ENCODE peak calls at places on chromosome 14, in six cellular contexts. E, F, C, S, T and O are unnamed samples.

GRCh38 chr14:100543471-100544455 is 43.5 kb downstream of the BEGAIN start:
- DNase-seq in C (no peak), F (no peak), E (no peak), S (no peak), T (no peak), O (no peak)

GRCh38 chr14:103078420-103078749 is 5.6 kb upstream of the LBHD2 start:
- DNase-seq in E (peak), F (peak), C (peak), T (peak), S (peak), O (peak)

GRCh38 chr14:95513261-95513660 is 3.2 kb downstream of the SYNE3 start:
- DNase-seq in C (no peak), T (no peak), E (no peak), F (no peak), S (no peak), O (no peak)

GRCh38 chr14:37422748-37423147 is 172.3 kb downstream of the FOXA1 start:
- DNase-seq in E (no peak), T (no peak), F (no peak), S (no peak), C (no peak), O (no peak)

GRCh38 chr14:72500234-72500838 is 393.6 kb downstream of the DPF3 start:
- DNase-seq in C (no peak), S (no peak), T (no peak), E (no peak), F (no peak), O (no peak)

GRCh38 chr14:51650721-51651387 is 856 bp upstream of the FRMD6 start:
- DNase-seq in S (no peak), E (peak), T (no peak), F (no peak), C (peak), O (no peak)

GRCh38 chr14:20848955-20849570 is 42.1 kb upstream of the RNASE3 start:
- DNase-seq in T (no peak), S (no peak), F (no peak), E (no peak), C (no peak), O (no peak)

GRCh38 chr14:102928412-102929348 is 6.2 kb downstream of the AMN start:
- DNase-seq in F (peak), S (peak), T (peak), C (peak), E (peak), O (no peak)

GRCh38 chr14:104424406-104425072 is 155.0 kb upstream of the C14orf180 start:
- DNase-seq in C (no peak), S (no peak), F (no peak), T (no peak), E (no peak), O (no peak)

GRCh38 chr14:89451229-89451628 is 34.2 kb upstream of the FOXN3 start:
- DNase-seq in T (no peak), C (no peak), F (no peak), S (no peak), E (no peak), O (no peak)

GRCh38 chr14:99884834-99885648 is 91.8 kb downstream of the EML1 start:
- DNase-seq in C (no peak), F (peak), E (peak), T (peak), S (peak), O (no peak)

GRCh38 chr14:68795602-68796417 is 2.9 kb upstream of the ZFP36L1 start:
- DNase-seq in S (no peak), T (peak), E (peak), C (peak), F (peak), O (no peak)

GRCh38 chr14:53494587-53494986 is 341.5 kb upstream of the DDHD1 start:
- DNase-seq in C (no peak), F (no peak), E (no peak), T (peak), S (no peak), O (no peak)

DNA sequence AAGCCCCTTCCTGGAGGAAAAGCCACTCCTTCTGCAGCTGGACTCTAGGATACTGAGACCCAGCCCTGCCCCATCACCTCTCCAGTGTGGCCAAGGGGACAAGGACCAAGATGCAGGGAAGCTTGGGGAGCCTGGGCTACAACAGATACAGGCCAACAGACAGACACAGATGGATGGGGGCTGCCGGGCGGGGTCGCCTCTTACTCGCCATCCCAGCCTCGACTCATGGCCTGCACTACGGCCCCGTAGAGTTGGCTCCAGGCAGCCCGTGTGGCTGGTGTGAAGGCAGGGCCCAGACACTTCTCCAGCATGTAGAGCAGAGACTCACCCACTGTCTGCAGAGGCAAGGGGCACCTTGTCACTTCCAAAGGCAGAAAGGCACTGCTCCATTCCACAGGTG is 4.7 kb downstream of the NGB start:
- DNase-seq in S (no peak), E (no peak), C (no peak), T (no peak), F (no peak), O (no peak)
- H3K4me3 ChIP-seq in S (no peak), E (no peak), C (no peak), T (no peak), F (no peak), O (no peak)

DNA sequence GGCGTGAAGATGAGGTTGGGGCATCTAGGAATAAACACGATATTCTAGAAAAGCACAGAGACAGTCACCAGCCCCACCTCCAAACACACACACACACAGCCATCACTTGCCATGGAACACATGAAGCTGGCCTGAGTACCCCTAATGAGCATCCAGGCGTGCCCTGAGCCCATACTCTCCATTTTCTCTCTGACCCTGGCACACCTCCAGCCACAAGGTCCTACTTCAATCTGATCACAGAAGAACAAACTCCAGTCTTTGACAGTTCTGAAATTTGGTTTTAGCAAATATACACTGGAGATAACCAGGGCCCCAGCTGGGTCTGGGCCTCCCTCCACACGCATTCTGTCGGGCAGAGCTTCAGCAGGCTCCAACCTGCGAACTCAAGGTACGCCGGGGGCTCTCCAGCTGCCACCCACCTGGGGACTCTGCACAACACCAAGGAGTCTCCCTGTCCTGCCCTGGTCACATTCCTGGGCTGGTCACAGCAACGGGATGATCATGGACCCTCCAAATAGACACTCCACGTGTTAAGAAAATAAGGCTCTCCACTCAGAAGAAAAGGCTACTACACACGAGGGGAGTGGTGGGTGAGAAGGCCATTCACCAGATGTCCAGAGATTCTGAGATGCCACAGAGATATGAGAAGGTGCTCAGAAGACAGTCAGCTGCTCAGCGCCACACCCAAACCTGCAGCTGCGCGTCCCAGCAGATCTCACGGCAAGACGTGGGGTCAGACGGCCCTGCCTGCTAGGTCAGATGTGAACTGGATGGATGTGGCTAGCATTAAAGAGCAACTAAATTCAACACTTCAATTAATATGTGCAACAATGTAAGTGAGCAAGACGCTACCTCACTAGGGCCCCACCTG is 57.0 kb upstream of the PNMA1 start:
- DNase-seq in T (no peak), C (no peak), E (no peak), S (no peak), F (no peak), O (no peak)
- H3K4me3 ChIP-seq in T (no peak), C (no peak), E (no peak), S (no peak), F (no peak), O (no peak)

GRCh38 chr14:77109656-77110055 is 11.6 kb downstream of the CIPC start:
- DNase-seq in C (no peak), F (no peak), E (no peak), T (no peak), S (no peak), O (no peak)
- H3K4me3 ChIP-seq in C (no peak), F (no peak), E (no peak), T (no peak), S (no peak), O (no peak)

GRCh38 chr14:22539831-22540230 is 49.2 kb downstream of the DAD1 start:
- DNase-seq in T (no peak), C (no peak), E (no peak), S (no peak), F (no peak), O (no peak)
- H3K4me3 ChIP-seq in T (no peak), C (no peak), E (no peak), S (no peak), F (no peak), O (no peak)

GRCh38 chr14:23209651-23210423 is 26.4 kb upstream of the SLC7A8 start:
- DNase-seq in F (peak), S (no peak), C (no peak), T (peak), E (no peak), O (peak)
- H3K4me3 ChIP-seq in F (no peak), S (no peak), C (no peak), T (no peak), E (no peak), O (no peak)

GRCh38 chr14:76902591-76902990 is 76.4 kb downstream of the LRRC74A start:
- DNase-seq in E (no peak), C (no peak), S (no peak), T (no peak), F (no peak), O (no peak)

GRCh38 chr14:76901171-76902055 is 75.2 kb downstream of the LRRC74A start:
- DNase-seq in S (no peak), E (no peak), T (peak), F (no peak), C (no peak), O (no peak)

GRCh38 chr14:76908834-76909233 is 82.6 kb downstream of the LRRC74A start:
- DNase-seq in C (no peak), S (no peak), F (no peak), E (no peak), T (no peak), O (no peak)

GRCh38 chr14:76904100-76904739 is 78.0 kb downstream of the LRRC74A start:
- DNase-seq in C (peak), E (no peak), T (peak), F (peak), S (no peak), O (peak)

DNA sequence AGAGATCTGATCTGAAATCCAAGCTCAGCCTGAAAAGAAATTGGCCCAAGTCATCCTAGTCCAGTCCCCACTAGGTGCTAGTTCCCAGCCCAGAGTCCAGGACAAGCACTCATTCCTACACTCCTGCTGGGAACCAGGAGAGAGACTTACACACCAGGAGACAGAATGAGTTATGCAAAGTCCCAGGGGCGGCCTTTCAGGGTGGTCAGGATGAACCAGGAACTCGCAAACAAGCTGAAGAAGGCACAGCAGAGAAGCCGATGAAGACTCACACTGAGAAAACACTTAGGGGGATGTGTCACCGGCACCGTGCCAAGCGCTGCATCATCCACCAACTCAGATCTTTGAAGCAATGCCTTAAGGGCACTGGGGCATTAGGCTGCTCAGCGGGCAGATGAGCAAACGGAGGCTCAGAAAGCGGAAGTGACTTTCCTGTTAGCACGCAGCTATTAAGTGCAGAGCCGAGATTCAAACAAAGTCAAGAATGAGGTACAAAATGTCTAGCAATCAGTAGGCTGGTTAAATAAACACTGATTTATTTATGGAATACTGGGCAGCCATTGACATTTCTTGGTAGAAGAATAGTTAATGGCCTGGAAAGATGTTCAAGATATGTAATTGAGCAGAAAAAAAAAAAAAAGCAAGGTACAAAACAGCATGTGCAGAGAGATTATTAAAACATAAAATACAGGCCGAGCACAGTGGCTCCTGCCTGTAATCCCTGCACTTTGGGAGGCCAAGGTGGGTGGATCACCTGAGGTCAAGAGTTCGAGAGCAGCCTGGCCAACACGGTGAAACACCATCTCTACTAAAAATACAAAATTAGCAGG is 78.7 kb downstream of the LRRC74A start:
- DNase-seq in S (peak), T (peak), E (peak), C (peak), F (peak), O (peak)
- H3K4me3 ChIP-seq in S (peak), T (no peak), E (no peak), C (no peak), F (no peak), O (no peak)

DNA sequence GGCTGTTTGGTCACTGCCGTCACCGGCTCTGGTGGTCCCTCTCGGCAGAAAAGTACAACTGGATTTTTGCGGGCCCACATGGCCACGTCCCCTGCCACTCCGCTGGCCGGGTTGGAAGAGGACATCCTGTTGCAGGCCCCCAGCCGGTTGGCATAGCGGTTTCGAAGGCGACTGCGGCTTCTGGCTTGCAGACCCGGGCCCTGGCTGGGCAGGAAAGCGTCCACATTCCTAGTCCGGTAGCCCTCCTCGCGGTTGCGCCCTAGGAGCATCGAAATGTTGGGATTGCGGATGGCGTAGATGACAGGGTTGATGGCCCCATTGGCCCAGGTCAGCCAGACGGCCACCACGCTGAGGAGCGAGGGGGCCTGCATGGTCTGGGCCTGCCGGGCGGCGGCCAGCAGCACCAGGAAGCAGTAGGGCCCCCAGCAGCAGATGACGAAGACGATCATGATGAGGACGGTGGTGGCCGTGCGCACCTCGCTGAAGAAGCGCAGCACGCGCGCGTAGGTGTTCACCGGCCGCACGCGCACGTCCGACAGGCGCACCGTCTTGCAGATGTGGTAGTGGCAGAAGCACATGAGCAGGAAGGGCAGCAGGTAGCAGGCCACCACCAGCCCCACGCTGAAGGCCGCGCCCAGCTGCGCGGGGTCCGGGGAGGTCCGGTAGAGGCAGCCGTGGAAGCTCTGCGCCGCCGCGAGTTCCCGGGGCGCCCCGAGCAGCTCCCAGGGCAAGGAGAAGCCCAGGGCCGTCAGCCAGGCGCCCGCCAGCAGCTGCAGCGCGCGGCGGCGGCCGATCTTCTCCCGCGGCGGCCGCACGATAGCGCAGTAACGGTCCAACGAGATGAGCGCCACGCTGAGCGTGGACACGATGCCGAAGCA is 1.2 kb downstream of the GPR135 start:
- DNase-seq in T (peak), C (peak), F (peak), E (no peak), S (no peak), O (no peak)
- H3K4me3 ChIP-seq in T (peak), C (peak), F (peak), E (peak), S (no peak), O (peak)